ENCODE peak calls at places on chromosomes 1 and 21, in five cellular contexts. One of them, this sample, is unnamed.

GRCh38 chr1:55127827-55128343 is 87.3 kb downstream of the USP24 start:
- DNase-seq in AG10803: no peak
- DNase-seq in astrocyte: peak; percentile 43
- DNase-seq in sigmoid colon: no peak
- DNase-seq in endodermal cell: no peak
- DNase-seq in this sample: no peak

GRCh38 chr1:58764294-58764978 is 19.4 kb downstream of the JUN start:
- DNase-seq in endodermal cell: no peak
- DNase-seq in astrocyte: peak; percentile 95
- DNase-seq in AG10803: peak; percentile 81
- DNase-seq in sigmoid colon: no peak
- DNase-seq in this sample: no peak

GRCh38 chr1:228512852-228513243 is 25.7 kb downstream of the RNF187 start:
- DNase-seq in AG10803: no peak
- DNase-seq in astrocyte: no peak
- DNase-seq in sigmoid colon: no peak
- DNase-seq in endodermal cell: no peak
- DNase-seq in this sample: no peak

GRCh38 chr1:24349891-24350290 is 30.7 kb downstream of the GRHL3 start:
- DNase-seq in endodermal cell: no peak
- DNase-seq in astrocyte: peak; percentile 47
- DNase-seq in sigmoid colon: no peak
- DNase-seq in AG10803: no peak
- DNase-seq in this sample: no peak

GRCh38 chr1:28663871-28664470 is 4.6 kb upstream of the GMEB1 start:
- DNase-seq in sigmoid colon: no peak
- DNase-seq in endodermal cell: no peak
- DNase-seq in AG10803: peak; percentile 25
- DNase-seq in astrocyte: no peak
- DNase-seq in this sample: no peak

GRCh38 chr1:222387020-222387816 is 160.7 kb downstream of the HHIPL2 start:
- DNase-seq in astrocyte: no peak
- DNase-seq in sigmoid colon: no peak
- DNase-seq in AG10803: no peak
- DNase-seq in endodermal cell: peak; percentile 89
- DNase-seq in this sample: no peak

GRCh38 chr1:235047331-235047871 is 81.2 kb downstream of the TOMM20 start:
- DNase-seq in astrocyte: no peak
- DNase-seq in endodermal cell: no peak
- DNase-seq in sigmoid colon: peak; percentile 72
- DNase-seq in AG10803: no peak
- DNase-seq in this sample: no peak

GRCh38 chr21:36064085-36064460 is 3.7 kb upstream of the SETD4 start:
- DNase-seq in endodermal cell: no peak
- DNase-seq in sigmoid colon: no peak
- DNase-seq in astrocyte: no peak
- DNase-seq in AG10803: no peak
- DNase-seq in this sample: no peak

GRCh38 chr1:55539652-55540512 is 324.7 kb upstream of the USP24 start:
- DNase-seq in sigmoid colon: no peak
- DNase-seq in endodermal cell: no peak
- DNase-seq in astrocyte: no peak
- DNase-seq in AG10803: no peak
- DNase-seq in this sample: no peak

GRCh38 chr1:115215703-115216521 is 122.1 kb downstream of the NGF start:
- DNase-seq in endodermal cell: no peak
- DNase-seq in sigmoid colon: no peak
- DNase-seq in AG10803: no peak
- DNase-seq in astrocyte: no peak
- DNase-seq in this sample: no peak

GRCh38 chr1:1287288-1288110 is 7.3 kb downstream of the SCNN1D start:
- DNase-seq in AG10803: no peak
- DNase-seq in astrocyte: no peak
- DNase-seq in sigmoid colon: no peak
- DNase-seq in endodermal cell: no peak
- DNase-seq in this sample: no peak

GRCh38 chr1:41643422-41643821 is 158.9 kb upstream of the EDN2 start:
- DNase-seq in astrocyte: no peak
- DNase-seq in AG10803: no peak
- DNase-seq in endodermal cell: peak; percentile 29
- DNase-seq in sigmoid colon: no peak
- DNase-seq in this sample: no peak

GRCh38 chr1:161439280-161440232 is 65.7 kb upstream of the FCGR2A start:
- DNase-seq in astrocyte: no peak
- DNase-seq in endodermal cell: peak; percentile 83
- DNase-seq in AG10803: no peak
- DNase-seq in sigmoid colon: peak; percentile 62
- DNase-seq in this sample: no peak

GRCh38 chr1:7671676-7672075 is 99.4 kb upstream of the VAMP3 start:
- DNase-seq in astrocyte: no peak
- DNase-seq in AG10803: no peak
- DNase-seq in endodermal cell: no peak
- DNase-seq in sigmoid colon: no peak
- DNase-seq in this sample: no peak

GRCh38 chr1:97385536-97385935 is 535.3 kb downstream of the DPYD start:
- DNase-seq in sigmoid colon: no peak
- DNase-seq in endodermal cell: peak; percentile 47
- DNase-seq in AG10803: peak; percentile 15
- DNase-seq in astrocyte: peak; percentile 59
- DNase-seq in this sample: no peak

GRCh38 chr1:162212713-162213112 is 143.2 kb downstream of the NOS1AP start:
- DNase-seq in astrocyte: no peak
- DNase-seq in AG10803: no peak
- DNase-seq in endodermal cell: no peak
- DNase-seq in sigmoid colon: no peak
- DNase-seq in this sample: no peak

GRCh38 chr1:72724951-72725863 is 442.9 kb upstream of the NEGR1 start:
- DNase-seq in sigmoid colon: peak; percentile 44
- DNase-seq in endodermal cell: peak; percentile 88
- DNase-seq in AG10803: no peak
- DNase-seq in astrocyte: no peak
- DNase-seq in this sample: no peak

GRCh38 chr1:8816831-8817412 is 518 bp downstream of the RERE start:
- DNase-seq in AG10803: peak; percentile 44
- DNase-seq in astrocyte: no peak
- DNase-seq in sigmoid colon: peak; percentile 74
- DNase-seq in endodermal cell: peak; percentile 78
- DNase-seq in this sample: no peak

GRCh38 chr1:29668761-29669487 is 432.6 kb downstream of the PTPRU start:
- DNase-seq in astrocyte: no peak
- DNase-seq in AG10803: no peak
- DNase-seq in sigmoid colon: no peak
- DNase-seq in endodermal cell: peak; percentile 19
- DNase-seq in this sample: no peak

GRCh38 chr1:154154534-154155181 is at the start of gene NUP210L:
- DNase-seq in AG10803: no peak
- DNase-seq in sigmoid colon: peak; percentile 90
- DNase-seq in astrocyte: no peak
- DNase-seq in endodermal cell: peak; percentile 87
- DNase-seq in this sample: no peak

GRCh38 chr1:61268546-61269243 is 186.3 kb downstream of the NFIA start:
- DNase-seq in AG10803: no peak
- DNase-seq in astrocyte: no peak
- DNase-seq in endodermal cell: no peak
- DNase-seq in sigmoid colon: no peak
- DNase-seq in this sample: no peak

GRCh38 chr1:46812065-46812750 is 13.4 kb downstream of the CYP4B1 start:
- DNase-seq in sigmoid colon: no peak
- DNase-seq in AG10803: no peak
- DNase-seq in astrocyte: no peak
- DNase-seq in endodermal cell: peak; percentile 37
- DNase-seq in this sample: no peak

DNA sequence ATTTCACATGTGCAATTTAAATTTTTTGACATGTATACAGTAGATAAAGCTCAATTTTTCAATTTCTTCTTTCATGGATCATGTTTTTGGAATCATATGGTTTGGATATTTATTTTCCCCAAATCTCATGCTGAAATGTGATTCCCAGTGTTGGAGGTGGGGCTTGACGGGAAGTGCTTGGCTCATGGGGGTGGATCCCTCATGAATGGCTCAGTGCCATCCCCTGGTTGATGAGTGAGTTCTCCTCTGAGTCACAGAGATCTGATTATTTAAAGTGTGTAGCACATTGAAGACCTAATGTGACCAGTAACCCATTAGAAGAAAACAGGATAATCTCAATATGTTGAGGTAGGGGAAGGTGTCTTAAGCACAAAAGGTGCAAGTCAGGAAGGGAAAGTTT is 9.1 kb upstream of the IFI16 start:
- DNase-seq in AG10803: peak; percentile 92
- DNase-seq in sigmoid colon: peak; percentile 95
- DNase-seq in endodermal cell: peak; percentile 64
- DNase-seq in astrocyte: peak; percentile 90
- DNase-seq in this sample: peak; percentile 65
- TF ChIP-seq CTCF in AG10803: no peak
- TF ChIP-seq CTCF in sigmoid colon: no peak
- TF ChIP-seq CTCF in endodermal cell: no peak
- TF ChIP-seq CTCF in astrocyte: no peak
- TF ChIP-seq CTCF in this sample: no peak

GRCh38 chr21:17784604-17785402 is 34.4 kb downstream of the C21orf91 start:
- DNase-seq in AG10803: no peak
- DNase-seq in sigmoid colon: no peak
- DNase-seq in astrocyte: peak; percentile 77
- DNase-seq in endodermal cell: no peak
- DNase-seq in this sample: no peak
- H3K4me3 ChIP-seq in AG10803: no peak overlapping the region
- H3K4me3 ChIP-seq in sigmoid colon: no peak overlapping the region
- H3K4me3 ChIP-seq in astrocyte: no peak overlapping the region
- H3K4me3 ChIP-seq in endodermal cell: no peak overlapping the region
- H3K4me3 ChIP-seq in this sample: no peak overlapping the region

DNA sequence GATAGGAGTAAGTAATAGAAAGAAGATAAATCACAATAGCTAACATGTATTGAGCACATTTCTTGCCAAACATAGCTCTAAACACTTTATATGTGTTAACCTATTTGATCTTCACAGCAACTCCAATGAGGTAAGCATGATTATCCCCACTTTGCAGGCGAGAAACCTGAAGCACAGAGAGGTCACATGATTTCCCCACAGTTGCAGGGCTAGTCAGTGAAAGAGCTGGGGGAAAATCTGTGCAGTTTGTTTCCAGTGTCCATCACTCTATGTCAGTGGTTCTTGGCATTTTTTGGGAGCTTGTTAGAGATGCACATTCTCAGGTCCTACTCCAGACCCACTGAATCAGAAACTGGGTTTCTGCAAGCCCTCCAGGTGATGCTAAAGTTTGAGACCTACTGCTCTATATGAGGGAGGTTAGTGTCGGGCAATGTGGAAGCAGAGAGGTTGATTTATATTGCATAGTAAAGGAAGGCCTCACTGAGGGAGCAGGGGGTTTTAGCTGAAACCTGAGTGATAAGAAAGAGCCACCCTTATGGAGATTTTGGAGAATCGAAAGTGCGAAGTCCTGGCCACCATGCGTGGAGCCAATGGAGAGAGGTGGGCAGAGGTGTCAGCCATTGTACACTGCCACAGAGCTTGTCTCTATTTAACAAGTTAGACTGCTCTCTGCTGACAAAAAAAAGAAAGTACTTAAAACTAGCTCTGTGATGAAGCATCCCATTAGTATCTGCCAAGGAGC is 20.9 kb downstream of the MCOLN3 start:
- DNase-seq in sigmoid colon: no peak
- DNase-seq in endodermal cell: no peak
- DNase-seq in astrocyte: no peak
- DNase-seq in AG10803: peak; percentile 43
- DNase-seq in this sample: no peak
- TF ChIP-seq CTCF in sigmoid colon: no peak
- TF ChIP-seq CTCF in endodermal cell: peak; percentile 38
- TF ChIP-seq CTCF in astrocyte: no peak
- TF ChIP-seq CTCF in AG10803: peak; percentile 41
- TF ChIP-seq CTCF in this sample: peak; percentile 30

GRCh38 chr1:226121587-226122400 is 59.3 kb downstream of the H3-3A start:
- DNase-seq in sigmoid colon: no peak
- DNase-seq in endodermal cell: peak; percentile 96
- DNase-seq in AG10803: no peak
- DNase-seq in astrocyte: no peak
- DNase-seq in this sample: no peak
- H3K4me3 ChIP-seq in sigmoid colon: peak overlapping the region; percentile 43
- H3K4me3 ChIP-seq in endodermal cell: peak overlapping the region; percentile 87
- H3K4me3 ChIP-seq in AG10803: peak overlapping the region; percentile 70
- H3K4me3 ChIP-seq in astrocyte: peak overlapping the region; percentile 70
- H3K4me3 ChIP-seq in this sample: peak overlapping the region; percentile 59

DNA sequence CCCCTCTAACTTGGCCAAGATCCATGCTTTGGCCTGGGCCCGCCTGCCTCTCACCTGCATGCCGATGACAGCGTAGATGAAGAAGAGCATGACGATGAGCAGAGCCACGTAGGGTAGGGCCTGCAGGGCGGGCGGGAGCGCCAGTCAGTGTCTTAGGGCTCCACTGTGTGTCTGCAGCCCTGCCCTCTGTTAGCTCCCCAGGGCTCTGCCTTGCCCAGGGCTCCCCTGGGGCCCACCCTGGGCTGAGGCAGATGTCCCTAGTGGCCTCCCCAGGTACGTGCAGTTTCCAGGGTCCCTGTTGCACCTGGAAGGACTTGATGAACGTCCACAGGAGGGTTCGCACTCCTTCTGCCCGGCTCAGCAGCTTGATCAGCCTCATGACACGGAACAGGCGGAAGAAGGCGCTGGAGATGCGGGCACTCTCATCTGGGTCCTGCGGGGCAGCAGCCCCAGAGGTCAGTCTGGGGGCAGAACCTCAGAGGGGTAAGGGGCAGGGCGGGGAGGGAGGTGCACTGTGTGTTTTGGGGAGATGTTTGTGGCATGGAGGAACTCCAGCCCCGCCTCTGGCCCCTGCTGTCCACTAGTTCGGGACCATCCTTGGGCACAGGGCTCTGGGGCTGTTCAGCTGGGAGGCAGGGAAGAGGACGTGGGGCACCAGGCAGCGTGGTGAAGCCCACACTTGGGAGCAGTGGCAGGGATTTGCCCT is 29.8 kb upstream of the KIF21B start:
- DNase-seq in sigmoid colon: no peak
- DNase-seq in astrocyte: no peak
- DNase-seq in AG10803: no peak
- DNase-seq in endodermal cell: peak; percentile 76
- DNase-seq in this sample: no peak
- TF ChIP-seq CTCF in sigmoid colon: no peak
- TF ChIP-seq CTCF in astrocyte: no peak
- TF ChIP-seq CTCF in AG10803: no peak
- TF ChIP-seq CTCF in endodermal cell: peak; percentile 63
- TF ChIP-seq CTCF in this sample: no peak